ENCODE peak calls at places on chromosomes 2 and 18, in seven cellular contexts. T is NCI-H1417, I is psoas muscle, C is gastrocnemius medialis, F is left cardiac atrium, W is GM12865, Z is globus pallidus. Y is an unnamed sample.

GRCh38 chr2:53786371-53787254 is at the start of the genes ASB3 and ERLEC1:
- DNase-seq in Z (peak; percentile 86), F (peak; percentile 93), I (peak; percentile 91), T (peak; percentile 91), W (peak; percentile 92), C (peak; percentile 84), Y (peak; percentile 93)

GRCh38 chr2:203893386-203893785 is 25.8 kb downstream of the CTLA4 start:
- DNase-seq in C (no peak), T (no peak), W (no peak), I (peak; percentile 25), F (peak; percentile 41), Z (peak; percentile 93), Y (no peak)

GRCh38 chr2:127048969-127049897 is 57.7 kb downstream of the BIN1 start:
- DNase-seq in I (no peak), W (no peak), F (no peak), Z (no peak), C (no peak), T (no peak), Y (no peak)

GRCh38 chr2:233489666-233490065 is 76.9 kb downstream of the USP40 start:
- DNase-seq in C (no peak), F (no peak), T (no peak), I (no peak), W (no peak), Z (peak; percentile 70), Y (no peak)

GRCh38 chr18:36610258-36610657 is 218.5 kb downstream of the TPGS2 start:
- DNase-seq in F (no peak), T (no peak), W (peak; percentile 17), I (no peak), C (no peak), Z (no peak), Y (no peak)

GRCh38 chr2:153474407-153474806 is 4.2 kb downstream of the RPRM start:
- DNase-seq in W (peak; percentile 11), T (no peak), I (no peak), F (no peak), Z (peak; percentile 8), C (no peak), Y (no peak)

GRCh38 chr2:122028371-122029102 is 273.1 kb downstream of the TSN start:
- DNase-seq in C (no peak), W (no peak), I (no peak), Z (no peak), F (no peak), T (no peak), Y (no peak)

GRCh38 chr18:11259421-11259820 is 110.1 kb upstream of the PIEZO2 start:
- DNase-seq in I (peak; percentile 24), C (peak; percentile 37), Z (no peak), W (no peak), T (no peak), F (peak; percentile 63), Y (no peak)

GRCh38 chr18:36419188-36419912 is 121.8 kb downstream of the FHOD3 start:
- DNase-seq in I (no peak), T (no peak), C (no peak), F (no peak), W (no peak), Z (no peak), Y (no peak)

GRCh38 chr18:42178381-42179080 is 223.5 kb downstream of the PIK3C3 start:
- DNase-seq in C (no peak), F (no peak), Z (no peak), T (no peak), I (no peak), W (no peak), Y (no peak)

GRCh38 chr18:7921938-7922587 is 354.9 kb downstream of the PTPRM start:
- DNase-seq in I (no peak), Z (no peak), W (no peak), T (no peak), F (no peak), C (no peak), Y (no peak)

GRCh38 chr2:109457811-109458210 is 156.0 kb downstream of the SEPTIN10 start:
- DNase-seq in T (no peak), W (peak; percentile 38), F (no peak), C (no peak), Z (no peak), I (no peak), Y (no peak)

GRCh38 chr2:54903736-54904554 is 146.3 kb downstream of the RTN4 start:
- DNase-seq in W (peak; percentile 14), C (peak; percentile 15), I (peak; percentile 60), F (peak; percentile 31), T (no peak), Z (no peak), Y (no peak)

GRCh38 chr18:12113999-12114646 is 20.5 kb downstream of the ANKRD62 start:
- DNase-seq in I (no peak), W (no peak), T (no peak), C (no peak), Z (no peak), F (no peak), Y (no peak)

GRCh38 chr2:219497495-219498279 is 1.0 kb upstream of the GMPPA start:
- DNase-seq in T (no peak), C (peak; percentile 87), Z (no peak), I (peak; percentile 92), F (peak; percentile 96), W (peak; percentile 64), Y (no peak)

GRCh38 chr18:56245856-56246575 is 392.4 kb downstream of the TXNL1 start:
- DNase-seq in I (no peak), Z (no peak), F (no peak), W (peak; percentile 17), C (no peak), T (no peak), Y (no peak)

GRCh38 chr2:177929662-177930522 is 142.7 kb downstream of the PDE11A start:
- DNase-seq in T (no peak), Z (no peak), W (no peak), I (no peak), C (no peak), F (no peak), Y (no peak)

GRCh38 chr2:218745160-218745558 is 34.5 kb downstream of the TTLL4 start:
- DNase-seq in F (no peak), I (no peak), W (peak; percentile 26), T (no peak), C (no peak), Z (no peak), Y (no peak)

GRCh38 chr2:140273396-140273795 is 1493.2 kb upstream of the NXPH2 start:
- DNase-seq in W (no peak), I (no peak), F (no peak), C (no peak), Z (no peak), T (no peak), Y (no peak)

GRCh38 chr2:197661626-197662025 is 13.8 kb downstream of the RFTN2 start:
- DNase-seq in C (no peak), W (no peak), F (no peak), I (no peak), Z (no peak), T (no peak), Y (no peak)

GRCh38 chr2:240925576-240926515 is 19.7 kb downstream of the CROCC2 start:
- DNase-seq in F (peak; percentile 14), Z (no peak), W (no peak), C (peak; percentile 1), T (no peak), I (peak; percentile 6), Y (no peak)

GRCh38 chr2:74871414-74871813 is 37.5 kb downstream of the HK2 start:
- DNase-seq in I (no peak), C (no peak), Z (no peak), F (no peak), T (no peak), W (no peak), Y (no peak)

GRCh38 chr18:55275042-55275897 is 312.7 kb downstream of the TCF4 start:
- DNase-seq in C (peak; percentile 84), F (peak; percentile 30), W (peak; percentile 50), T (no peak), I (peak; percentile 73), Z (peak; percentile 70), Y (peak; percentile 11)

GRCh38 chr18:36249392-36249791 is 48.1 kb upstream of the FHOD3 start:
- DNase-seq in C (no peak), Z (no peak), I (no peak), T (no peak), F (no peak), W (peak; percentile 10), Y (no peak)

GRCh38 chr2:96842600-96842999 is 1.2 kb downstream of the ANKRD23 start:
- DNase-seq in Z (no peak), T (no peak), C (peak; percentile 96), I (peak; percentile 85), F (peak; percentile 69), W (no peak), Y (no peak)

GRCh38 chr2:107428781-107429180 is 397.9 kb upstream of the RGPD4 start:
- DNase-seq in C (no peak), Z (no peak), W (no peak), T (no peak), F (no peak), I (no peak), Y (no peak)

GRCh38 chr2:71498261-71498701 is 44.9 kb downstream of the DYSF start:
- DNase-seq in T (no peak), F (no peak), C (no peak), I (no peak), W (no peak), Z (no peak), Y (no peak)

GRCh38 chr18:27577265-27577664 is 392.2 kb upstream of the CHST9 start:
- DNase-seq in W (no peak), F (no peak), Z (no peak), I (no peak), T (no peak), C (no peak), Y (no peak)

GRCh38 chr2:76870581-76870980 is 651.6 kb downstream of the LRRTM4 start:
- DNase-seq in I (no peak), W (no peak), F (no peak), T (no peak), C (no peak), Z (no peak), Y (no peak)

GRCh38 chr2:120053891-120054290 is 41.0 kb downstream of the EPB41L5 start:
- DNase-seq in F (no peak), T (no peak), Z (no peak), I (no peak), W (no peak), C (no peak), Y (no peak)

GRCh38 chr2:231361701-231362588 is 33.6 kb upstream of the B3GNT7 start:
- DNase-seq in F (no peak), T (no peak), C (no peak), W (peak; percentile 68), Z (no peak), I (no peak), Y (peak; percentile 76)

GRCh38 chr2:133955174-133955573 is 298.7 kb upstream of the MGAT5 start:
- DNase-seq in T (no peak), Z (no peak), C (no peak), F (no peak), W (peak; percentile 28), I (no peak), Y (no peak)

GRCh38 chr2:106316937-106317336 is 122.8 kb upstream of the UXS1 start:
- DNase-seq in W (no peak), Z (peak; percentile 10), I (no peak), F (no peak), C (no peak), T (no peak), Y (no peak)

GRCh38 chr18:53380063-53380639 is 844.3 kb downstream of the MBD2 start:
- DNase-seq in C (no peak), T (peak; percentile 66), I (no peak), F (no peak), Z (peak; percentile 73), W (peak; percentile 60), Y (peak; percentile 15)

GRCh38 chr2:237661799-237662328 is 34.5 kb downstream of the LRRFIP1 start:
- DNase-seq in I (no peak), C (no peak), F (no peak), W (no peak), Z (no peak), T (no peak), Y (peak; percentile 71)

GRCh38 chr2:132547089-132547687 is 122.8 kb downstream of the LYPD1 start:
- DNase-seq in W (peak; percentile 75), Z (peak; percentile 69), T (peak; percentile 64), I (peak; percentile 33), F (peak; percentile 72), C (no peak), Y (peak; percentile 76)

GRCh38 chr2:229927817-229928321 is 5.6 kb downstream of the FBXO36 start:
- DNase-seq in F (no peak), Z (no peak), T (no peak), I (no peak), C (no peak), W (no peak), Y (no peak)

GRCh38 chr2:60440761-60441160 is 112.7 kb downstream of the BCL11A start:
- DNase-seq in F (no peak), Z (no peak), W (no peak), C (no peak), T (no peak), I (no peak), Y (no peak)

Y was measured in OCI-LY7.